ENCODE peak calls at places on chromosomes 6 and 20, in ten cellular contexts. H is OCI-LY7; F is thoracic aorta; B is psoas muscle; Q is CD4-positive, alpha-beta T cell; K is HCT116; O is PC-9; A is uterus; U is H9; N is coronary artery. W is an unnamed sample.
A peak's percentile ranks its signal among the peaks of the same experiment; 100 is the strongest.

GRCh38 chr6:147088861-147089260 is 115.4 kb upstream of the STXBP5 start:
- DNase-seq in H (no peak), F (no peak), B (no peak), Q (no peak), K (no peak), O (no peak), A (no peak), U (no peak), N (no peak), W (no peak)

GRCh38 chr20:36917943-36918342 is 33.6 kb downstream of the SAMHD1 start:
- DNase-seq in H (no peak), F (no peak), B (no peak), Q (peak; percentile 10), K (no peak), O (no peak), A (no peak), U (no peak), N (no peak), W (no peak)

GRCh38 chr6:89862281-89862680 is 32.0 kb upstream of the GJA10 start:
- DNase-seq in H (no peak), F (no peak), B (no peak), Q (no peak), K (no peak), O (no peak), A (no peak), U (no peak), N (no peak), W (no peak)

GRCh38 chr20:10686356-10687169 is 12.8 kb upstream of the JAG1 start:
- DNase-seq in H (no peak), F (no peak), B (no peak), Q (no peak), K (no peak), O (no peak), A (no peak), U (no peak), N (no peak), W (no peak)

GRCh38 chr6:42428326-42429041 is 23.2 kb downstream of the TRERF1 start:
- DNase-seq in H (no peak), F (no peak), B (peak; percentile 60), Q (no peak), K (no peak), O (no peak), A (no peak), U (no peak), N (no peak), W (no peak)

GRCh38 chr6:116029535-116029934 is 31.2 kb downstream of the FRK start:
- DNase-seq in H (no peak), F (no peak), B (no peak), Q (no peak), K (no peak), O (no peak), A (no peak), U (no peak), N (no peak), W (no peak)

GRCh38 chr20:10524034-10524476 is 89.0 kb downstream of the SLX4IP start:
- DNase-seq in H (no peak), F (no peak), B (peak; percentile 83), Q (no peak), K (no peak), O (no peak), A (peak; percentile 46), U (peak; percentile 82), N (peak; percentile 84), W (no peak)

GRCh38 chr20:24762371-24762770 is 186.7 kb upstream of the CST7 start:
- DNase-seq in H (no peak), F (no peak), B (no peak), Q (peak; percentile 14), K (no peak), O (no peak), A (no peak), U (peak; percentile 4), N (peak; percentile 46), W (no peak)

GRCh38 chr6:98905759-98906158 is 42.0 kb downstream of the FBXL4 start:
- DNase-seq in H (no peak), F (no peak), B (no peak), Q (no peak), K (no peak), O (no peak), A (no peak), U (no peak), N (no peak), W (no peak)

GRCh38 chr6:508614-509013 is 117.1 kb downstream of the IRF4 start:
- DNase-seq in H (no peak), F (no peak), B (no peak), Q (no peak), K (no peak), O (no peak), A (no peak), U (no peak), N (no peak), W (no peak)

GRCh38 chr20:52536841-52537400 is 345.3 kb upstream of the ZFP64 start:
- DNase-seq in H (no peak), F (no peak), B (no peak), Q (no peak), K (no peak), O (no peak), A (no peak), U (no peak), N (no peak), W (no peak)

GRCh38 chr6:139635401-139636130 is 261.1 kb upstream of the CITED2 start:
- DNase-seq in H (no peak), F (no peak), B (no peak), Q (no peak), K (no peak), O (no peak), A (no peak), U (no peak), N (no peak), W (peak; percentile 4)

GRCh38 chr6:91299544-91300491 is 712.9 kb upstream of the MAP3K7 start:
- DNase-seq in H (no peak), F (no peak), B (peak; percentile 48), Q (no peak), K (no peak), O (no peak), A (no peak), U (peak; percentile 76), N (no peak), W (no peak)

GRCh38 chr20:24754691-24755090 is 194.4 kb upstream of the CST7 start:
- DNase-seq in H (no peak), F (no peak), B (no peak), Q (no peak), K (no peak), O (no peak), A (no peak), U (peak; percentile 5), N (peak; percentile 33), W (no peak)

GRCh38 chr6:4906293-4906941 is 97.4 kb downstream of the RPP40 start:
- DNase-seq in H (no peak), F (no peak), B (no peak), Q (no peak), K (no peak), O (no peak), A (no peak), U (no peak), N (no peak), W (no peak)
- H3K27ac ChIP-seq in H (no peak overlapping the region), F (no peak overlapping the region), B (no peak overlapping the region), Q (no peak overlapping the region), K (no peak overlapping the region), O (no peak overlapping the region), A (peak overlapping the region; percentile 87), U (no peak overlapping the region), N (no peak overlapping the region), W (no peak overlapping the region)

GRCh38 chr6:54697423-54697822 is 149.1 kb upstream of the FAM83B start:
- DNase-seq in H (no peak), F (no peak), B (no peak), Q (no peak), K (peak; percentile 12), O (no peak), A (no peak), U (no peak), N (no peak), W (peak; percentile 5)
- TF ChIP-seq CTCF in H (no peak), F (no peak), B (no peak), Q (no peak), K (peak; percentile 53), O (no peak), A (no peak), U (peak; percentile 51), N (no peak), W (peak; percentile 20)

GRCh38 chr6:8182857-8183256 is 80.5 kb upstream of the EEF1E1 start:
- DNase-seq in H (no peak), F (no peak), B (no peak), Q (no peak), K (no peak), O (no peak), A (no peak), U (no peak), N (no peak), W (no peak)
- H3K27ac ChIP-seq in H (no peak overlapping the region), F (peak overlapping the region; percentile 83), B (no peak overlapping the region), Q (no peak overlapping the region), K (no peak overlapping the region), O (no peak overlapping the region), A (no peak overlapping the region), U (no peak overlapping the region), N (no peak overlapping the region), W (no peak overlapping the region)

GRCh38 chr6:10393544-10394225 is 21.2 kb downstream of the TFAP2A start:
- DNase-seq in H (no peak), F (no peak), B (no peak), Q (no peak), K (no peak), O (no peak), A (no peak), U (no peak), N (no peak), W (no peak)

GRCh38 chr6:10390495-10391298 is 24.2 kb downstream of the TFAP2A start:
- DNase-seq in H (no peak), F (no peak), B (no peak), Q (no peak), K (no peak), O (no peak), A (no peak), U (peak; percentile 52), N (no peak), W (no peak)

GRCh38 chr6:10391799-10392198 is 23.1 kb downstream of the TFAP2A start:
- DNase-seq in H (no peak), F (no peak), B (no peak), Q (no peak), K (no peak), O (no peak), A (no peak), U (no peak), N (no peak), W (no peak)

GRCh38 chr6:10389739-10390494 is 25.0 kb downstream of the TFAP2A start:
- DNase-seq in H (no peak), F (no peak), B (no peak), Q (no peak), K (no peak), O (no peak), A (no peak), U (no peak), N (no peak), W (no peak)

GRCh38 chr6:10391299-10391630 is 23.6 kb downstream of the TFAP2A start:
- DNase-seq in H (no peak), F (no peak), B (no peak), Q (no peak), K (no peak), O (no peak), A (no peak), U (peak; percentile 45), N (no peak), W (no peak)
- TF ChIP-seq CTCF in H (no peak), F (no peak), B (no peak), Q (no peak), K (no peak), O (no peak), A (no peak), U (no peak), N (no peak), W (no peak)

W was measured in RWPE1.